ENCODE peak calls at places on chromosomes 4 and X, in four cellular contexts. B, F, E and A are unnamed samples.

GRCh38 chr4:30537462-30537861 is 182.7 kb upstream of the PCDH7 start:
- DNase-seq in B (peak), F (no peak), E (peak), A (peak)

GRCh38 chrX:123481908-123482873 is 250.7 kb downstream of the THOC2 start:
- DNase-seq in F (no peak), B (peak), E (peak), A (peak)

GRCh38 chrX:123859409-123859827 is 435 bp upstream of the XIAP start:
- DNase-seq in F (no peak), B (no peak), E (no peak), A (no peak)

GRCh38 chr4:10040049-10040892 is 19.0 kb upstream of the SLC2A9 start:
- DNase-seq in B (no peak), F (no peak), E (no peak), A (no peak)

GRCh38 chrX:21438792-21439191 is 64.6 kb downstream of the CNKSR2 start:
- DNase-seq in B (no peak), F (no peak), E (no peak), A (no peak)

GRCh38 chr4:181819951-181820350 is 423.3 kb upstream of the TENM3 start:
- DNase-seq in B (peak), E (peak), F (no peak), A (peak)

GRCh38 chrX:103063918-103064434 is at the start of gene BEX1:
- DNase-seq in E (peak), B (peak), F (no peak), A (peak)

GRCh38 chr4:149706942-149707341 is 108.7 kb downstream of the IQCM start:
- DNase-seq in E (peak), B (peak), F (no peak), A (peak)

GRCh38 chrX:5702890-5703289 is 525.8 kb downstream of the NLGN4X start:
- DNase-seq in B (no peak), F (no peak), E (no peak), A (no peak)

GRCh38 chrX:9955506-9955905 is 11.7 kb upstream of the CLDN34 start:
- DNase-seq in B (peak), F (no peak), E (no peak), A (peak)

GRCh38 chr4:137961051-137961438 is 281.1 kb downstream of the SLC7A11 start:
- DNase-seq in B (peak), E (no peak), F (no peak), A (peak)

GRCh38 chr4:82044141-82044993 is 329.4 kb downstream of the HNRNPD start:
- DNase-seq in B (peak), E (peak), F (peak), A (peak)

GRCh38 chr4:119307606-119308005 is 14.3 kb downstream of the FABP2 start:
- DNase-seq in F (no peak), E (no peak), B (no peak), A (no peak)

GRCh38 chr4:35975617-35976355 is 268.5 kb downstream of the ARAP2 start:
- DNase-seq in F (no peak), B (no peak), E (no peak), A (no peak)

GRCh38 chr4:35970366-35970960 is 273.9 kb downstream of the ARAP2 start:
- DNase-seq in F (no peak), E (no peak), B (no peak), A (no peak)

DNA sequence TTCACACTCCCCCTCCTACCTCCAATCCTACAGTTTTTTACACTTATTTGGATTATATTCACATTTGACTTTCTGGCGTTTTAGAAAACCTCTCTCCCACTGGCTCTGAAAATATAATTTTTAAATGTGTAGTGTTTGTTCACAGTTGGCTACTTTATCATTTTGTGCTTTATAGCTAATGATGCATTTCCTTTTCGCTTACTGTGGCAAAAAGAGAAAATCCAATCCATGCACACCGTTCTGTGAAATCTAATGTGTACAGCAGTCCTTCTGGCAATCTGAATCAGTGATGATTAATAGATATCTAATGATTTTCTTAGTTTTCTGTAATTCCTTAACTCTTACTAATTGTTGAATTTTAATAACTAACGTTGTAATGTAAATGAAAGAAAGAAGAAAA is 271.5 kb downstream of the ARAP2 start:
- DNase-seq in B (no peak), E (no peak), F (no peak), A (no peak)
- H3K4me3 ChIP-seq in B (no peak), E (no peak), F (no peak), A (no peak)

GRCh38 chr4:186725422-186726149 is 1.9 kb upstream of the FAT1 start:
- DNase-seq in F (peak), E (peak), B (peak), A (peak)
- H3K4me3 ChIP-seq in F (peak), E (peak), B (peak), A (peak)

GRCh38 chr4:183153190-183153916 is 54.3 kb downstream of the WWC2 start:
- DNase-seq in B (no peak), E (no peak), F (no peak), A (no peak)
- H3K4me3 ChIP-seq in B (no peak), E (no peak), F (no peak), A (no peak)

GRCh38 chr4:1172228-1172851 is at the start of gene SPON2:
- DNase-seq in E (peak), F (peak), B (peak), A (no peak)
- H3K4me3 ChIP-seq in E (peak), F (peak), B (peak), A (peak)